ENCODE peak calls at places on chromosome 14, in eight cellular contexts. One of them, this sample, is unnamed.

GRCh38 chr14:101075025-101075800 is 171.7 kb upstream of the RTL1 start:
- DNase-seq in NCI-H2081: no peak
- DNase-seq in NCI-H774: no peak
- DNase-seq in fibroblast of pulmonary artery: no peak
- DNase-seq in GM23248: no peak
- DNase-seq in effector memory CD4-positive, alpha-beta T cell: no peak
- DNase-seq in brain microvascular endothelial cell: no peak
- DNase-seq in T-helper 1 cell: no peak
- DNase-seq in this sample: no peak

GRCh38 chr14:37140176-37140575 is 32.2 kb downstream of the SLC25A21 start:
- DNase-seq in NCI-H2081: no peak
- DNase-seq in NCI-H774: no peak
- DNase-seq in fibroblast of pulmonary artery: no peak
- DNase-seq in GM23248: no peak
- DNase-seq in effector memory CD4-positive, alpha-beta T cell: no peak
- DNase-seq in brain microvascular endothelial cell: no peak
- DNase-seq in T-helper 1 cell: no peak
- DNase-seq in this sample: no peak

GRCh38 chr14:100305446-100306255 is 593 bp downstream of the SLC25A29 start:
- DNase-seq in NCI-H2081: peak; percentile 55
- DNase-seq in NCI-H774: no peak
- DNase-seq in fibroblast of pulmonary artery: no peak
- DNase-seq in GM23248: peak; percentile 54
- DNase-seq in effector memory CD4-positive, alpha-beta T cell: peak; percentile 42
- DNase-seq in brain microvascular endothelial cell: no peak
- DNase-seq in T-helper 1 cell: peak; percentile 38
- DNase-seq in this sample: peak; percentile 34

GRCh38 chr14:97602438-97603117 is 805.4 kb downstream of the VRK1 start:
- DNase-seq in NCI-H2081: no peak
- DNase-seq in NCI-H774: no peak
- DNase-seq in fibroblast of pulmonary artery: no peak
- DNase-seq in GM23248: no peak
- DNase-seq in effector memory CD4-positive, alpha-beta T cell: peak; percentile 83
- DNase-seq in brain microvascular endothelial cell: no peak
- DNase-seq in T-helper 1 cell: peak; percentile 69
- DNase-seq in this sample: peak; percentile 61

GRCh38 chr14:77376380-77376770 is 519 bp downstream of the TMED8 start:
- DNase-seq in NCI-H2081: peak; percentile 39
- DNase-seq in NCI-H774: no peak
- DNase-seq in fibroblast of pulmonary artery: no peak
- DNase-seq in GM23248: peak; percentile 56
- DNase-seq in effector memory CD4-positive, alpha-beta T cell: no peak
- DNase-seq in brain microvascular endothelial cell: peak; percentile 7
- DNase-seq in T-helper 1 cell: peak; percentile 10
- DNase-seq in this sample: no peak

GRCh38 chr14:99689266-99690236 is 5.5 kb downstream of the CYP46A1 start:
- DNase-seq in NCI-H2081: no peak
- DNase-seq in NCI-H774: no peak
- DNase-seq in fibroblast of pulmonary artery: no peak
- DNase-seq in GM23248: no peak
- DNase-seq in effector memory CD4-positive, alpha-beta T cell: no peak
- DNase-seq in brain microvascular endothelial cell: no peak
- DNase-seq in T-helper 1 cell: no peak
- DNase-seq in this sample: no peak

GRCh38 chr14:58969951-58970751 is 218.3 kb upstream of the DAAM1 start:
- DNase-seq in NCI-H2081: no peak
- DNase-seq in NCI-H774: no peak
- DNase-seq in fibroblast of pulmonary artery: peak; percentile 41
- DNase-seq in GM23248: no peak
- DNase-seq in effector memory CD4-positive, alpha-beta T cell: no peak
- DNase-seq in brain microvascular endothelial cell: peak; percentile 41
- DNase-seq in T-helper 1 cell: no peak
- DNase-seq in this sample: no peak

GRCh38 chr14:70822706-70823185 is 13.4 kb upstream of the MAP3K9 start:
- DNase-seq in NCI-H2081: peak; percentile 32
- DNase-seq in NCI-H774: no peak
- DNase-seq in fibroblast of pulmonary artery: peak; percentile 39
- DNase-seq in GM23248: peak; percentile 62
- DNase-seq in effector memory CD4-positive, alpha-beta T cell: no peak
- DNase-seq in brain microvascular endothelial cell: no peak
- DNase-seq in T-helper 1 cell: no peak
- DNase-seq in this sample: peak; percentile 47

GRCh38 chr14:103216399-103216798 is 93.1 kb downstream of the TNFAIP2 start:
- DNase-seq in NCI-H2081: no peak
- DNase-seq in NCI-H774: no peak
- DNase-seq in fibroblast of pulmonary artery: no peak
- DNase-seq in GM23248: no peak
- DNase-seq in effector memory CD4-positive, alpha-beta T cell: no peak
- DNase-seq in brain microvascular endothelial cell: no peak
- DNase-seq in T-helper 1 cell: no peak
- DNase-seq in this sample: no peak

GRCh38 chr14:52272375-52272774 is 4.9 kb downstream of the PTGDR start:
- DNase-seq in NCI-H2081: no peak
- DNase-seq in NCI-H774: no peak
- DNase-seq in fibroblast of pulmonary artery: peak; percentile 53
- DNase-seq in GM23248: peak; percentile 73
- DNase-seq in effector memory CD4-positive, alpha-beta T cell: no peak
- DNase-seq in brain microvascular endothelial cell: peak; percentile 56
- DNase-seq in T-helper 1 cell: peak; percentile 9
- DNase-seq in this sample: no peak

GRCh38 chr14:81247271-81247766 is 26.6 kb upstream of the GTF2A1 start:
- DNase-seq in NCI-H2081: no peak
- DNase-seq in NCI-H774: no peak
- DNase-seq in fibroblast of pulmonary artery: no peak
- DNase-seq in GM23248: peak; percentile 77
- DNase-seq in effector memory CD4-positive, alpha-beta T cell: no peak
- DNase-seq in brain microvascular endothelial cell: no peak
- DNase-seq in T-helper 1 cell: no peak
- DNase-seq in this sample: no peak

GRCh38 chr14:104405566-104406226 is 173.9 kb upstream of the C14orf180 start:
- DNase-seq in NCI-H2081: no peak
- DNase-seq in NCI-H774: no peak
- DNase-seq in fibroblast of pulmonary artery: no peak
- DNase-seq in GM23248: no peak
- DNase-seq in effector memory CD4-positive, alpha-beta T cell: no peak
- DNase-seq in brain microvascular endothelial cell: no peak
- DNase-seq in T-helper 1 cell: no peak
- DNase-seq in this sample: no peak

GRCh38 chr14:98754343-98755025 is 517.5 kb downstream of the BCL11B start:
- DNase-seq in NCI-H2081: no peak
- DNase-seq in NCI-H774: no peak
- DNase-seq in fibroblast of pulmonary artery: no peak
- DNase-seq in GM23248: no peak
- DNase-seq in effector memory CD4-positive, alpha-beta T cell: no peak
- DNase-seq in brain microvascular endothelial cell: no peak
- DNase-seq in T-helper 1 cell: no peak
- DNase-seq in this sample: no peak

GRCh38 chr14:24289649-24290283 is 9.8 kb downstream of the DHRS1 start:
- DNase-seq in NCI-H2081: no peak
- DNase-seq in NCI-H774: no peak
- DNase-seq in fibroblast of pulmonary artery: no peak
- DNase-seq in GM23248: no peak
- DNase-seq in effector memory CD4-positive, alpha-beta T cell: no peak
- DNase-seq in brain microvascular endothelial cell: no peak
- DNase-seq in T-helper 1 cell: no peak
- DNase-seq in this sample: no peak

GRCh38 chr14:105891631-105892452 is 365.5 kb downstream of the TMEM121 start:
- DNase-seq in NCI-H2081: no peak
- DNase-seq in NCI-H774: no peak
- DNase-seq in fibroblast of pulmonary artery: no peak
- DNase-seq in GM23248: no peak
- DNase-seq in effector memory CD4-positive, alpha-beta T cell: no peak
- DNase-seq in brain microvascular endothelial cell: no peak
- DNase-seq in T-helper 1 cell: no peak
- DNase-seq in this sample: peak; percentile 25

GRCh38 chr14:69953266-69953905 is 74.2 kb downstream of the SMOC1 start:
- DNase-seq in NCI-H2081: no peak
- DNase-seq in NCI-H774: no peak
- DNase-seq in fibroblast of pulmonary artery: no peak
- DNase-seq in GM23248: no peak
- DNase-seq in effector memory CD4-positive, alpha-beta T cell: no peak
- DNase-seq in brain microvascular endothelial cell: no peak
- DNase-seq in T-helper 1 cell: no peak
- DNase-seq in this sample: no peak

GRCh38 chr14:50997712-50998111 is 53.4 kb upstream of the PYGL start:
- DNase-seq in NCI-H2081: no peak
- DNase-seq in NCI-H774: no peak
- DNase-seq in fibroblast of pulmonary artery: no peak
- DNase-seq in GM23248: no peak
- DNase-seq in effector memory CD4-positive, alpha-beta T cell: no peak
- DNase-seq in brain microvascular endothelial cell: no peak
- DNase-seq in T-helper 1 cell: no peak
- DNase-seq in this sample: no peak

GRCh38 chr14:71647086-71647784 is 285.0 kb upstream of the RGS6 start:
- DNase-seq in NCI-H2081: no peak
- DNase-seq in NCI-H774: peak; percentile 29
- DNase-seq in fibroblast of pulmonary artery: no peak
- DNase-seq in GM23248: no peak
- DNase-seq in effector memory CD4-positive, alpha-beta T cell: no peak
- DNase-seq in brain microvascular endothelial cell: no peak
- DNase-seq in T-helper 1 cell: no peak
- DNase-seq in this sample: no peak

GRCh38 chr14:69005432-69006148 is 26.5 kb upstream of the ACTN1 start:
- DNase-seq in NCI-H2081: no peak
- DNase-seq in NCI-H774: no peak
- DNase-seq in fibroblast of pulmonary artery: peak; percentile 93
- DNase-seq in GM23248: peak; percentile 97
- DNase-seq in effector memory CD4-positive, alpha-beta T cell: no peak
- DNase-seq in brain microvascular endothelial cell: peak; percentile 89
- DNase-seq in T-helper 1 cell: no peak
- DNase-seq in this sample: no peak

GRCh38 chr14:28012629-28013415 is 753.8 kb upstream of the FOXG1 start:
- DNase-seq in NCI-H2081: no peak
- DNase-seq in NCI-H774: no peak
- DNase-seq in fibroblast of pulmonary artery: no peak
- DNase-seq in GM23248: no peak
- DNase-seq in effector memory CD4-positive, alpha-beta T cell: no peak
- DNase-seq in brain microvascular endothelial cell: no peak
- DNase-seq in T-helper 1 cell: no peak
- DNase-seq in this sample: no peak

GRCh38 chr14:31692376-31692781 is 131.2 kb downstream of the NUBPL start:
- DNase-seq in NCI-H2081: peak; percentile 51
- DNase-seq in NCI-H774: peak; percentile 37
- DNase-seq in fibroblast of pulmonary artery: peak; percentile 17
- DNase-seq in GM23248: peak; percentile 39
- DNase-seq in effector memory CD4-positive, alpha-beta T cell: no peak
- DNase-seq in brain microvascular endothelial cell: no peak
- DNase-seq in T-helper 1 cell: no peak
- DNase-seq in this sample: no peak

GRCh38 chr14:93263416-93263815 is 56.4 kb downstream of the UBR7 start:
- DNase-seq in NCI-H2081: no peak
- DNase-seq in NCI-H774: no peak
- DNase-seq in fibroblast of pulmonary artery: peak; percentile 5
- DNase-seq in GM23248: peak; percentile 50
- DNase-seq in effector memory CD4-positive, alpha-beta T cell: no peak
- DNase-seq in brain microvascular endothelial cell: peak; percentile 31
- DNase-seq in T-helper 1 cell: no peak
- DNase-seq in this sample: no peak

GRCh38 chr14:99182548-99183115 is 89.4 kb downstream of the BCL11B start:
- DNase-seq in NCI-H2081: no peak
- DNase-seq in NCI-H774: no peak
- DNase-seq in fibroblast of pulmonary artery: no peak
- DNase-seq in GM23248: no peak
- DNase-seq in effector memory CD4-positive, alpha-beta T cell: no peak
- DNase-seq in brain microvascular endothelial cell: no peak
- DNase-seq in T-helper 1 cell: no peak
- DNase-seq in this sample: no peak

GRCh38 chr14:96698846-96699543 is 98.2 kb upstream of the VRK1 start:
- DNase-seq in NCI-H2081: no peak
- DNase-seq in NCI-H774: no peak
- DNase-seq in fibroblast of pulmonary artery: no peak
- DNase-seq in GM23248: no peak
- DNase-seq in effector memory CD4-positive, alpha-beta T cell: no peak
- DNase-seq in brain microvascular endothelial cell: no peak
- DNase-seq in T-helper 1 cell: no peak
- DNase-seq in this sample: no peak

GRCh38 chr14:98724734-98725133 is 547.3 kb downstream of the BCL11B start:
- DNase-seq in NCI-H2081: no peak
- DNase-seq in NCI-H774: no peak
- DNase-seq in fibroblast of pulmonary artery: no peak
- DNase-seq in GM23248: no peak
- DNase-seq in effector memory CD4-positive, alpha-beta T cell: no peak
- DNase-seq in brain microvascular endothelial cell: no peak
- DNase-seq in T-helper 1 cell: no peak
- DNase-seq in this sample: no peak

GRCh38 chr14:75605916-75606315 is 27.5 kb downstream of the FLVCR2 start:
- DNase-seq in NCI-H2081: no peak
- DNase-seq in NCI-H774: no peak
- DNase-seq in fibroblast of pulmonary artery: no peak
- DNase-seq in GM23248: no peak
- DNase-seq in effector memory CD4-positive, alpha-beta T cell: no peak
- DNase-seq in brain microvascular endothelial cell: no peak
- DNase-seq in T-helper 1 cell: no peak
- DNase-seq in this sample: no peak

GRCh38 chr14:100988011-100988410 is 84.5 kb upstream of the RTL1 start:
- DNase-seq in NCI-H2081: no peak
- DNase-seq in NCI-H774: no peak
- DNase-seq in fibroblast of pulmonary artery: no peak
- DNase-seq in GM23248: peak; percentile 56
- DNase-seq in effector memory CD4-positive, alpha-beta T cell: no peak
- DNase-seq in brain microvascular endothelial cell: peak; percentile 57
- DNase-seq in T-helper 1 cell: no peak
- DNase-seq in this sample: no peak

GRCh38 chr14:20799955-20800544 is 2.6 kb downstream of the RNASE1 start:
- DNase-seq in NCI-H2081: no peak
- DNase-seq in NCI-H774: no peak
- DNase-seq in fibroblast of pulmonary artery: no peak
- DNase-seq in GM23248: no peak
- DNase-seq in effector memory CD4-positive, alpha-beta T cell: no peak
- DNase-seq in brain microvascular endothelial cell: no peak
- DNase-seq in T-helper 1 cell: no peak
- DNase-seq in this sample: no peak

GRCh38 chr14:103282932-103283331 is 51.1 kb upstream of the EIF5 start:
- DNase-seq in NCI-H2081: no peak
- DNase-seq in NCI-H774: no peak
- DNase-seq in fibroblast of pulmonary artery: no peak
- DNase-seq in GM23248: no peak
- DNase-seq in effector memory CD4-positive, alpha-beta T cell: no peak
- DNase-seq in brain microvascular endothelial cell: no peak
- DNase-seq in T-helper 1 cell: no peak
- DNase-seq in this sample: no peak

GRCh38 chr14:61560323-61560722 is 135.0 kb upstream of the HIF1A start:
- DNase-seq in NCI-H2081: no peak
- DNase-seq in NCI-H774: no peak
- DNase-seq in fibroblast of pulmonary artery: peak; percentile 54
- DNase-seq in GM23248: no peak
- DNase-seq in effector memory CD4-positive, alpha-beta T cell: no peak
- DNase-seq in brain microvascular endothelial cell: no peak
- DNase-seq in T-helper 1 cell: no peak
- DNase-seq in this sample: no peak

GRCh38 chr14:105203057-105203494 is 22.0 kb upstream of the NUDT14 start:
- DNase-seq in NCI-H2081: peak; percentile 49
- DNase-seq in NCI-H774: peak; percentile 35
- DNase-seq in fibroblast of pulmonary artery: peak; percentile 63
- DNase-seq in GM23248: peak; percentile 84
- DNase-seq in effector memory CD4-positive, alpha-beta T cell: peak; percentile 24
- DNase-seq in brain microvascular endothelial cell: peak; percentile 56
- DNase-seq in T-helper 1 cell: peak; percentile 52
- DNase-seq in this sample: peak; percentile 55

GRCh38 chr14:55938249-55938791 is 179.9 kb upstream of the PELI2 start:
- DNase-seq in NCI-H2081: no peak
- DNase-seq in NCI-H774: no peak
- DNase-seq in fibroblast of pulmonary artery: peak; percentile 32
- DNase-seq in GM23248: peak; percentile 64
- DNase-seq in effector memory CD4-positive, alpha-beta T cell: no peak
- DNase-seq in brain microvascular endothelial cell: no peak
- DNase-seq in T-helper 1 cell: no peak
- DNase-seq in this sample: no peak

GRCh38 chr14:103702497-103703432 is 12.5 kb downstream of the XRCC3 start:
- DNase-seq in NCI-H2081: no peak
- DNase-seq in NCI-H774: no peak
- DNase-seq in fibroblast of pulmonary artery: no peak
- DNase-seq in GM23248: no peak
- DNase-seq in effector memory CD4-positive, alpha-beta T cell: no peak
- DNase-seq in brain microvascular endothelial cell: no peak
- DNase-seq in T-helper 1 cell: no peak
- DNase-seq in this sample: no peak

GRCh38 chr14:70785556-70785955 is 23.8 kb downstream of the MAP3K9 start:
- DNase-seq in NCI-H2081: no peak
- DNase-seq in NCI-H774: no peak
- DNase-seq in fibroblast of pulmonary artery: no peak
- DNase-seq in GM23248: no peak
- DNase-seq in effector memory CD4-positive, alpha-beta T cell: no peak
- DNase-seq in brain microvascular endothelial cell: peak; percentile 11
- DNase-seq in T-helper 1 cell: no peak
- DNase-seq in this sample: no peak

This sample was measured in CD8-positive, alpha-beta memory T cell.